ENCODE peak calls at places on chromosomes 11 and 22, in four cellular contexts. Y, C, G and I are unnamed samples.

GRCh38 chr22:36540867-36541642 is 12.1 kb upstream of the EIF3D start:
- DNase-seq in C (no peak), G (no peak), Y (no peak), I (no peak)

GRCh38 chr11:118618115-118618990 is 10.9 kb downstream of the PHLDB1 start:
- DNase-seq in Y (no peak), C (no peak), G (no peak), I (no peak)

GRCh38 chr11:119341222-119342022 is 739 bp upstream of the C1QTNF5 start:
- DNase-seq in G (no peak), Y (no peak), C (no peak), I (no peak)

GRCh38 chr11:45606514-45607024 is 58.9 kb downstream of the CHST1 start:
- DNase-seq in C (no peak), G (no peak), Y (no peak), I (peak)

GRCh38 chr11:8908099-8908498 is 2.9 kb upstream of the AKIP1 start:
- DNase-seq in C (no peak), G (no peak), Y (no peak), I (no peak)

GRCh38 chr11:27234961-27235360 is 128.1 kb downstream of the CCDC34 start:
- DNase-seq in Y (no peak), G (no peak), C (no peak), I (no peak)

GRCh38 chr22:24175160-24175808 is 6.0 kb upstream of the SUSD2 start:
- DNase-seq in G (peak), C (no peak), Y (peak), I (peak)

GRCh38 chr11:21646351-21646750 is 546.5 kb upstream of the ANO5 start:
- DNase-seq in Y (no peak), C (no peak), G (no peak), I (no peak)

GRCh38 chr11:68727783-68728182 is 23.5 kb downstream of the TESMIN start:
- DNase-seq in C (no peak), Y (no peak), G (no peak), I (no peak)

GRCh38 chr11:74397531-74398243 is 546 bp downstream of the PGM2L1 start:
- DNase-seq in G (peak), Y (peak), C (no peak), I (peak)

GRCh38 chr22:46533434-46533833 is 4.0 kb downstream of the CELSR1 start:
- DNase-seq in Y (no peak), C (no peak), G (peak), I (no peak)

GRCh38 chr11:75376175-75376574 is 23.1 kb upstream of the RPS3 start:
- DNase-seq in G (peak), Y (no peak), C (no peak), I (no peak)

GRCh38 chr22:25780673-25781072 is 38.7 kb downstream of the MYO18B start:
- DNase-seq in C (no peak), Y (no peak), G (no peak), I (peak)

GRCh38 chr11:64165482-64165841 is 451 bp downstream of the MACROD1 start:
- DNase-seq in Y (no peak), G (no peak), C (no peak), I (no peak)

GRCh38 chr11:64163951-64164350 is 2.0 kb downstream of the MACROD1 start:
- DNase-seq in G (no peak), Y (no peak), C (no peak), I (no peak)

GRCh38 chr11:64164392-64165312 is 1.3 kb downstream of the MACROD1 start:
- DNase-seq in Y (peak), C (no peak), G (no peak), I (no peak)

GRCh38 chr11:64170419-64170818 is 4.5 kb upstream of the MACROD1 start:
- DNase-seq in G (no peak), Y (no peak), C (no peak), I (no peak)

DNA sequence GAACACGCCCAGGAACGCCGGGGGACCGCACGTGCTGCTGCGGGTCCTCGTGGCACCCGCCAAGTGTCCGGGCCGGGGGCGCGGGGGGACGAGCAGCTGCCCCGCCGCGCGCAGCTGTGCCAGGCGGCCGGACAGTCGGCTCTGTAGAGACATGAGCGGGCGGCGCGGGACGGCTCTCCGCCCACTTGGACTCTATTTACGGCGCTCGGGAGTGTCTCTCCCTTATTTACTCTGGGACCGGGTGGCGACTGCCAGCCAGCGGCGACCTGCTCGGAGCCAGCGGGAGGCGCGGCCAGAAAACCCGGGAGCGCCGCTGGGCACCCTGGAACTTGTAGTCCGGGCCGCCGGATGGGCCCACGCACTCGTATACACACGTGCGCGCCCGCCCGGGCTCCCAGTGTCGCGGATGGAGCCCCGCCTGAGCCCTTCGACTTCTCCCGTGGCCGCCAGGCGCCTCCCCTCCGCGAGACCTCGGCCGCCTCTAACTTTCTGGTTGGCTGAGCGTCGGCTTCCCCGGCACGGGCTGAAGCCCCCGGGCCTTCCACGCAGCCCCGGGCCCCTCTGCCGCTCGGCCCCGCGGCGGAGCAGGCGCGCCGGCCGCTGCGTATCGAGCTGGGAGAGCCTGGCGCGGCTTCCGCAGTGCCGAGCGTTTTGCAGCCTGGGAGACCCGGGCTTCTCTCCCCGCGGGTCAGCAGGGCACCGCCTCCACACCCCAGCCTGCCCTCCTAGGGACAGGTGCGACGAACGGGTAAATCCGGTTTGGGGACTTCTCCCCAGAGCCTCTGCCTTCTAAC is at the start of gene MACROD1:
- DNase-seq in Y (peak), C (no peak), G (peak), I (peak)
- TF ChIP-seq USF2 in Y (no peak), C (no peak), G (peak), I (no peak)

GRCh38 chr11:106086850-106087249 is 9.4 kb downstream of the AASDHPPT start:
- DNase-seq in Y (no peak), C (no peak), G (no peak), I (no peak)
- TF ChIP-seq FOXM1 in Y (no peak), C (no peak), G (no peak), I (no peak)

GRCh38 chr11:7893792-7894191 is 37.3 kb downstream of the OR10A6 start:
- DNase-seq in G (no peak), C (no peak), Y (no peak), I (no peak)
- TF ChIP-seq USF2 in G (no peak), C (no peak), Y (no peak), I (no peak)

DNA sequence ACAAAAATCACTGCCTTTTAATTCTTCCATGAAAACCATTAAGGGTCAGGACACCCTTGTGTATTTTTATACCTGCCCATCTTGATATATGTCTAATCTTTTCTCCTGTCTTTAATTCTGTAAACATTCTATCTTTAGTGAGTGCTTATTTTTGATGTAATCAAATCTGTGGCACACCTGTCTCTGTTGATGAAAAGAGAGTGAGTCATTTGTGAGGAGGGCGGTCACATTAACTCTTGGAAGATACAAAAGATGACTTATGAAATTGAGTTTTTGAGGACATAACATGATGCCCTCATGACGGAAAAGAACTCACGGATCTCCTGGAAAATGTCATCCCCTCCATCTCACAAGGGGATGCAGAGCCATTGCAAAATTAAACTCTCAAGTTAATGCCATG is 206.5 kb upstream of the PGR start:
- DNase-seq in G (no peak), C (no peak), Y (no peak), I (no peak)
- TF ChIP-seq FOXM1 in G (no peak), C (no peak), Y (no peak), I (no peak)

GRCh38 chr11:94928146-94928995 is 45.0 kb downstream of the CWC15 start:
- DNase-seq in Y (no peak), C (no peak), G (no peak), I (no peak)
- TF ChIP-seq USF2 in Y (no peak), C (no peak), G (no peak), I (no peak)

DNA sequence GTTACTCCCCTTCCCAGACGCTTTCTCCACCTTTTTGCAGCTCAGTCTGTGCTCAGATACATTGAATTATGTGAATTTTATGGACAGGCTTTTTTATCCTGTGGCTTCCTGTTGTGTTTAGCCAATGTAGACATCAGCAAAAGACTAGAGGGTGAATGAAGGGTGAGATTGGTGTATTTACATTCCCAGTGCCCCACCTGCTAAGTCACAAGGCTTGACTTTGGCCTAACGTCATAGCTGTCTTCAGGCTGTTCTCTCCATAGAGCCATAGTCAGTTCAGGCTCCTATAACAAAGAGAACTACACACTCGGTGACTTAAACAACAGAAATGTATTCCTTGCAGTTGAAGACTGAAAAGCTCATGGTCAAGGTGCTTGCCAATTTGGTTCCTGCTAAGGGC is 97.5 kb upstream of the FSHB start:
- DNase-seq in G (no peak), Y (no peak), C (no peak), I (no peak)
- TF ChIP-seq FOXM1 in G (no peak), Y (no peak), C (no peak), I (no peak)

GRCh38 chr11:92632510-92632909 is 336.9 kb upstream of the MTNR1B start:
- DNase-seq in Y (no peak), G (no peak), C (no peak), I (no peak)
- TF ChIP-seq USF2 in Y (no peak), G (no peak), C (no peak), I (no peak)